ENCODE peak calls at places on chromosomes 5 and 9, in seven cellular contexts. One of them, this sample, is unnamed.

GRCh38 chr9:114155967-114156294 is 594 bp downstream of the COL27A1 start:
- DNase-seq in GM12865: no peak
- DNase-seq in bronchial epithelial cell: no peak
- DNase-seq in SK-N-SH: peak; percentile 74
- DNase-seq in astrocyte of the cerebellum: no peak
- DNase-seq in esophagus muscularis mucosa: no peak
- DNase-seq in HFF-Myc: no peak
- DNase-seq in this sample: no peak

GRCh38 chr9:89999176-89999533 is 394.3 kb downstream of the GADD45G start:
- DNase-seq in GM12865: no peak
- DNase-seq in bronchial epithelial cell: peak; percentile 75
- DNase-seq in SK-N-SH: no peak
- DNase-seq in astrocyte of the cerebellum: no peak
- DNase-seq in esophagus muscularis mucosa: no peak
- DNase-seq in HFF-Myc: no peak
- DNase-seq in this sample: no peak

GRCh38 chr5:129021744-129022143 is 56.5 kb downstream of the SLC27A6 start:
- DNase-seq in GM12865: no peak
- DNase-seq in bronchial epithelial cell: no peak
- DNase-seq in SK-N-SH: no peak
- DNase-seq in astrocyte of the cerebellum: no peak
- DNase-seq in esophagus muscularis mucosa: no peak
- DNase-seq in HFF-Myc: no peak
- DNase-seq in this sample: no peak

GRCh38 chr5:178340637-178341036 is 108.0 kb upstream of the PHYKPL start:
- DNase-seq in GM12865: no peak
- DNase-seq in bronchial epithelial cell: no peak
- DNase-seq in SK-N-SH: no peak
- DNase-seq in astrocyte of the cerebellum: no peak
- DNase-seq in esophagus muscularis mucosa: no peak
- DNase-seq in HFF-Myc: no peak
- DNase-seq in this sample: no peak

GRCh38 chr5:149829954-149830353 is 99.8 kb downstream of the PPARGC1B start:
- DNase-seq in GM12865: peak; percentile 44
- DNase-seq in bronchial epithelial cell: no peak
- DNase-seq in SK-N-SH: peak; percentile 53
- DNase-seq in astrocyte of the cerebellum: no peak
- DNase-seq in esophagus muscularis mucosa: no peak
- DNase-seq in HFF-Myc: no peak
- DNase-seq in this sample: no peak

GRCh38 chr5:82440041-82440440 is 161.9 kb upstream of the RPS23 start:
- DNase-seq in GM12865: no peak
- DNase-seq in bronchial epithelial cell: no peak
- DNase-seq in SK-N-SH: no peak
- DNase-seq in astrocyte of the cerebellum: no peak
- DNase-seq in esophagus muscularis mucosa: no peak
- DNase-seq in HFF-Myc: no peak
- DNase-seq in this sample: no peak

GRCh38 chr9:115364991-115365390 is 247.0 kb upstream of the TNC start:
- DNase-seq in GM12865: no peak
- DNase-seq in bronchial epithelial cell: no peak
- DNase-seq in SK-N-SH: no peak
- DNase-seq in astrocyte of the cerebellum: no peak
- DNase-seq in esophagus muscularis mucosa: no peak
- DNase-seq in HFF-Myc: no peak
- DNase-seq in this sample: no peak

GRCh38 chr5:60583598-60583997 is 116.4 kb downstream of the DEPDC1B start:
- DNase-seq in GM12865: peak; percentile 29
- DNase-seq in bronchial epithelial cell: peak; percentile 7
- DNase-seq in SK-N-SH: peak; percentile 2
- DNase-seq in astrocyte of the cerebellum: no peak
- DNase-seq in esophagus muscularis mucosa: no peak
- DNase-seq in HFF-Myc: no peak
- DNase-seq in this sample: no peak

GRCh38 chr5:82599692-82600091 is 321.5 kb upstream of the RPS23 start:
- DNase-seq in GM12865: no peak
- DNase-seq in bronchial epithelial cell: no peak
- DNase-seq in SK-N-SH: no peak
- DNase-seq in astrocyte of the cerebellum: no peak
- DNase-seq in esophagus muscularis mucosa: no peak
- DNase-seq in HFF-Myc: no peak
- DNase-seq in this sample: no peak

GRCh38 chr9:8651126-8651525 is 851.5 kb upstream of the DMAC1 start:
- DNase-seq in GM12865: no peak
- DNase-seq in bronchial epithelial cell: no peak
- DNase-seq in SK-N-SH: no peak
- DNase-seq in astrocyte of the cerebellum: no peak
- DNase-seq in esophagus muscularis mucosa: no peak
- DNase-seq in HFF-Myc: no peak
- DNase-seq in this sample: no peak

GRCh38 chr5:58477760-58478159 is 13.5 kb upstream of the GAPT start:
- DNase-seq in GM12865: no peak
- DNase-seq in bronchial epithelial cell: no peak
- DNase-seq in SK-N-SH: no peak
- DNase-seq in astrocyte of the cerebellum: no peak
- DNase-seq in esophagus muscularis mucosa: no peak
- DNase-seq in HFF-Myc: no peak
- DNase-seq in this sample: no peak

GRCh38 chr5:170945275-170945674 is 83.5 kb downstream of the RANBP17 start:
- DNase-seq in GM12865: no peak
- DNase-seq in bronchial epithelial cell: peak; percentile 74
- DNase-seq in SK-N-SH: no peak
- DNase-seq in astrocyte of the cerebellum: no peak
- DNase-seq in esophagus muscularis mucosa: no peak
- DNase-seq in HFF-Myc: no peak
- DNase-seq in this sample: no peak

GRCh38 chr5:96752341-96753016 is 55.3 kb downstream of the ERAP1 start:
- DNase-seq in GM12865: peak; percentile 71
- DNase-seq in bronchial epithelial cell: peak; percentile 67
- DNase-seq in SK-N-SH: peak; percentile 19
- DNase-seq in astrocyte of the cerebellum: peak; percentile 70
- DNase-seq in esophagus muscularis mucosa: no peak
- DNase-seq in HFF-Myc: peak; percentile 54
- DNase-seq in this sample: peak; percentile 35

GRCh38 chr5:74919041-74919440 is 52.9 kb upstream of the FAM169A start:
- DNase-seq in GM12865: no peak
- DNase-seq in bronchial epithelial cell: no peak
- DNase-seq in SK-N-SH: no peak
- DNase-seq in astrocyte of the cerebellum: no peak
- DNase-seq in esophagus muscularis mucosa: no peak
- DNase-seq in HFF-Myc: no peak
- DNase-seq in this sample: no peak

GRCh38 chr5:74233571-74233970 is 407.0 kb downstream of the ENC1 start:
- DNase-seq in GM12865: no peak
- DNase-seq in bronchial epithelial cell: peak; percentile 93
- DNase-seq in SK-N-SH: no peak
- DNase-seq in astrocyte of the cerebellum: no peak
- DNase-seq in esophagus muscularis mucosa: no peak
- DNase-seq in HFF-Myc: no peak
- DNase-seq in this sample: no peak

GRCh38 chr9:91643474-91644102 is 220.0 kb upstream of the NFIL3 start:
- DNase-seq in GM12865: no peak
- DNase-seq in bronchial epithelial cell: peak; percentile 18
- DNase-seq in SK-N-SH: no peak
- DNase-seq in astrocyte of the cerebellum: no peak
- DNase-seq in esophagus muscularis mucosa: peak; percentile 57
- DNase-seq in HFF-Myc: no peak
- DNase-seq in this sample: no peak

GRCh38 chr5:152595327-152595890 is 190.3 kb upstream of the NMUR2 start:
- DNase-seq in GM12865: no peak
- DNase-seq in bronchial epithelial cell: no peak
- DNase-seq in SK-N-SH: no peak
- DNase-seq in astrocyte of the cerebellum: peak; percentile 6
- DNase-seq in esophagus muscularis mucosa: no peak
- DNase-seq in HFF-Myc: no peak
- DNase-seq in this sample: no peak

GRCh38 chr9:97057651-97058050 is 18.7 kb upstream of the CTSV start:
- DNase-seq in GM12865: no peak
- DNase-seq in bronchial epithelial cell: no peak
- DNase-seq in SK-N-SH: no peak
- DNase-seq in astrocyte of the cerebellum: no peak
- DNase-seq in esophagus muscularis mucosa: peak; percentile 62
- DNase-seq in HFF-Myc: no peak
- DNase-seq in this sample: no peak

GRCh38 chr5:141978389-141978788 is 9.5 kb downstream of the RNF14 start:
- DNase-seq in GM12865: no peak
- DNase-seq in bronchial epithelial cell: no peak
- DNase-seq in SK-N-SH: no peak
- DNase-seq in astrocyte of the cerebellum: no peak
- DNase-seq in esophagus muscularis mucosa: no peak
- DNase-seq in HFF-Myc: no peak
- DNase-seq in this sample: no peak

GRCh38 chr9:125233678-125234077 is 7.5 kb downstream of the HSPA5 start:
- DNase-seq in GM12865: no peak
- DNase-seq in bronchial epithelial cell: peak; percentile 96
- DNase-seq in SK-N-SH: no peak
- DNase-seq in astrocyte of the cerebellum: peak; percentile 93
- DNase-seq in esophagus muscularis mucosa: no peak
- DNase-seq in HFF-Myc: peak; percentile 94
- DNase-seq in this sample: peak; percentile 97

GRCh38 chr5:2017540-2018389 is 135.0 kb upstream of the IRX4 start:
- DNase-seq in GM12865: peak; percentile 49
- DNase-seq in bronchial epithelial cell: no peak
- DNase-seq in SK-N-SH: peak; percentile 42
- DNase-seq in astrocyte of the cerebellum: no peak
- DNase-seq in esophagus muscularis mucosa: no peak
- DNase-seq in HFF-Myc: no peak
- DNase-seq in this sample: no peak

GRCh38 chr5:154371687-154372086 is 74.1 kb upstream of the SAP30L start:
- DNase-seq in GM12865: no peak
- DNase-seq in bronchial epithelial cell: peak; percentile 75
- DNase-seq in SK-N-SH: no peak
- DNase-seq in astrocyte of the cerebellum: peak; percentile 56
- DNase-seq in esophagus muscularis mucosa: no peak
- DNase-seq in HFF-Myc: peak; percentile 63
- DNase-seq in this sample: peak; percentile 94

GRCh38 chr5:74918232-74918669 is 52.1 kb upstream of the FAM169A start:
- DNase-seq in GM12865: no peak
- DNase-seq in bronchial epithelial cell: no peak
- DNase-seq in SK-N-SH: no peak
- DNase-seq in astrocyte of the cerebellum: no peak
- DNase-seq in esophagus muscularis mucosa: peak; percentile 26
- DNase-seq in HFF-Myc: no peak
- DNase-seq in this sample: no peak

GRCh38 chr9:78694950-78695349 is 398.0 kb downstream of the PSAT1 start:
- DNase-seq in GM12865: no peak
- DNase-seq in bronchial epithelial cell: no peak
- DNase-seq in SK-N-SH: no peak
- DNase-seq in astrocyte of the cerebellum: no peak
- DNase-seq in esophagus muscularis mucosa: no peak
- DNase-seq in HFF-Myc: no peak
- DNase-seq in this sample: no peak

GRCh38 chr9:68822596-68823165 is 117.6 kb downstream of the PIP5K1B start:
- DNase-seq in GM12865: no peak
- DNase-seq in bronchial epithelial cell: no peak
- DNase-seq in SK-N-SH: no peak
- DNase-seq in astrocyte of the cerebellum: no peak
- DNase-seq in esophagus muscularis mucosa: no peak
- DNase-seq in HFF-Myc: no peak
- DNase-seq in this sample: no peak

GRCh38 chr9:129289131-129289731 is 111.2 kb upstream of the IER5L start:
- DNase-seq in GM12865: no peak
- DNase-seq in bronchial epithelial cell: no peak
- DNase-seq in SK-N-SH: no peak
- DNase-seq in astrocyte of the cerebellum: no peak
- DNase-seq in esophagus muscularis mucosa: peak; percentile 91
- DNase-seq in HFF-Myc: no peak
- DNase-seq in this sample: no peak

GRCh38 chr5:40410231-40410861 is 269.4 kb upstream of the PTGER4 start:
- DNase-seq in GM12865: peak; percentile 10
- DNase-seq in bronchial epithelial cell: peak; percentile 83
- DNase-seq in SK-N-SH: no peak
- DNase-seq in astrocyte of the cerebellum: peak; percentile 74
- DNase-seq in esophagus muscularis mucosa: no peak
- DNase-seq in HFF-Myc: no peak
- DNase-seq in this sample: no peak
- H3K4me3 ChIP-seq in GM12865: no peak overlapping the region
- H3K4me3 ChIP-seq in bronchial epithelial cell: no peak overlapping the region
- H3K4me3 ChIP-seq in SK-N-SH: no peak overlapping the region
- H3K4me3 ChIP-seq in astrocyte of the cerebellum: no peak overlapping the region
- H3K4me3 ChIP-seq in esophagus muscularis mucosa: no peak overlapping the region
- H3K4me3 ChIP-seq in HFF-Myc: no peak overlapping the region
- H3K4me3 ChIP-seq in this sample: no peak overlapping the region

GRCh38 chr9:86337469-86338107 is 16.6 kb downstream of the TUT7 start:
- DNase-seq in GM12865: peak; percentile 44
- DNase-seq in bronchial epithelial cell: no peak
- DNase-seq in SK-N-SH: no peak
- DNase-seq in astrocyte of the cerebellum: no peak
- DNase-seq in esophagus muscularis mucosa: no peak
- DNase-seq in HFF-Myc: no peak
- DNase-seq in this sample: no peak
- H3K4me3 ChIP-seq in GM12865: peak overlapping the region; percentile 49
- H3K4me3 ChIP-seq in bronchial epithelial cell: no peak overlapping the region
- H3K4me3 ChIP-seq in SK-N-SH: no peak overlapping the region
- H3K4me3 ChIP-seq in astrocyte of the cerebellum: no peak overlapping the region
- H3K4me3 ChIP-seq in esophagus muscularis mucosa: no peak overlapping the region
- H3K4me3 ChIP-seq in HFF-Myc: no peak overlapping the region
- H3K4me3 ChIP-seq in this sample: no peak overlapping the region

GRCh38 chr5:180314106-180314505 is 22.2 kb upstream of the MAPK9 start:
- DNase-seq in GM12865: no peak
- DNase-seq in bronchial epithelial cell: peak; percentile 5
- DNase-seq in SK-N-SH: no peak
- DNase-seq in astrocyte of the cerebellum: no peak
- DNase-seq in esophagus muscularis mucosa: no peak
- DNase-seq in HFF-Myc: no peak
- DNase-seq in this sample: no peak
- H3K4me3 ChIP-seq in GM12865: no peak overlapping the region
- H3K4me3 ChIP-seq in bronchial epithelial cell: peak overlapping the region; percentile 57
- H3K4me3 ChIP-seq in SK-N-SH: peak overlapping the region; percentile 59
- H3K4me3 ChIP-seq in astrocyte of the cerebellum: no peak overlapping the region
- H3K4me3 ChIP-seq in esophagus muscularis mucosa: no peak overlapping the region
- H3K4me3 ChIP-seq in HFF-Myc: no peak overlapping the region
- H3K4me3 ChIP-seq in this sample: no peak overlapping the region

GRCh38 chr5:138754699-138755057 is 1.5 kb downstream of the CTNNA1 start:
- DNase-seq in GM12865: no peak
- DNase-seq in bronchial epithelial cell: peak; percentile 43
- DNase-seq in SK-N-SH: no peak
- DNase-seq in astrocyte of the cerebellum: no peak
- DNase-seq in esophagus muscularis mucosa: no peak
- DNase-seq in HFF-Myc: no peak
- DNase-seq in this sample: no peak
- H3K4me3 ChIP-seq in GM12865: peak overlapping the region; percentile 82
- H3K4me3 ChIP-seq in bronchial epithelial cell: peak overlapping the region; percentile 73
- H3K4me3 ChIP-seq in SK-N-SH: peak overlapping the region; percentile 70
- H3K4me3 ChIP-seq in astrocyte of the cerebellum: peak overlapping the region; percentile 91
- H3K4me3 ChIP-seq in esophagus muscularis mucosa: peak overlapping the region; percentile 74
- H3K4me3 ChIP-seq in HFF-Myc: peak overlapping the region; percentile 91
- H3K4me3 ChIP-seq in this sample: peak overlapping the region; percentile 95

This sample was measured in AG09309.